ENCODE peak calls at places on chromosomes 7 and 10, in four cellular contexts. L is RWPE1, X is brain microvascular endothelial cell, C is PC-3. H is an unnamed sample.

GRCh38 chr10:1379601-1380000 is 323.4 kb downstream of the WDR37 start:
- DNase-seq in C (no peak), L (no peak), X (no peak), H (no peak)

GRCh38 chr7:82291931-82292330 is 151.6 kb downstream of the CACNA2D1 start:
- DNase-seq in C (peak), L (no peak), X (no peak), H (no peak)

GRCh38 chr7:157483971-157484410 is 147.2 kb downstream of the DNAJB6 start:
- DNase-seq in X (no peak), C (no peak), L (no peak), H (no peak)

GRCh38 chr10:29807407-29807806 is 172.6 kb upstream of the SVIL start:
- DNase-seq in L (peak), C (peak), X (peak), H (peak)

GRCh38 chr10:1048349-1048731 is 579 bp downstream of the IDI1 start:
- DNase-seq in L (no peak), C (peak), X (no peak), H (peak)

GRCh38 chr10:66931340-66931948 is 5.6 kb downstream of the LRRTM3 start:
- DNase-seq in C (peak), L (peak), X (peak), H (peak)

GRCh38 chr7:98278936-98279335 is 2.5 kb upstream of the BRI3 start:
- DNase-seq in L (no peak), C (no peak), X (no peak), H (no peak)

GRCh38 chr7:29835718-29836117 is 29.4 kb downstream of the WIPF3 start:
- DNase-seq in C (no peak), L (no peak), X (no peak), H (no peak)

GRCh38 chr10:59675812-59676211 is 33.8 kb downstream of the SLC16A9 start:
- DNase-seq in C (peak), L (no peak), X (no peak), H (peak)

GRCh38 chr10:17910144-17910789 is 41.5 kb upstream of the SLC39A12 start:
- DNase-seq in L (peak), C (peak), X (peak), H (peak)

GRCh38 chr10:89183571-89183970 is 23.5 kb downstream of the CH25H start:
- DNase-seq in X (no peak), C (no peak), L (no peak), H (no peak)

GRCh38 chr10:80284522-80284921 is 4.9 kb downstream of the MAT1A start:
- DNase-seq in X (no peak), C (no peak), L (no peak), H (no peak)

GRCh38 chr7:151537818-151538561 is 18.3 kb upstream of the RHEB start:
- DNase-seq in X (no peak), L (no peak), C (no peak), H (no peak)

GRCh38 chr7:36788814-36789470 is 64.6 kb upstream of the AOAH start:
- DNase-seq in L (no peak), C (no peak), X (no peak), H (no peak)

GRCh38 chr7:2175091-2175490 is 57.7 kb downstream of the MAD1L1 start:
- DNase-seq in C (no peak), X (peak), L (no peak), H (no peak)

GRCh38 chr10:100232101-100232500 is 2.7 kb upstream of the CHUK start:
- DNase-seq in L (no peak), X (no peak), C (no peak), H (no peak)

GRCh38 chr10:112140110-112140755 is 43.3 kb downstream of the GPAM start:
- DNase-seq in C (peak), L (peak), X (peak), H (peak)

GRCh38 chr10:118754132-118754555 is 626 bp downstream of the CACUL1 start:
- DNase-seq in L (peak), C (peak), X (peak), H (peak)

GRCh38 chr10:520402-520787 is 169.1 kb downstream of the DIP2C start:
- DNase-seq in X (no peak), C (no peak), L (peak), H (peak)

GRCh38 chr10:6701289-6701688 is 121.2 kb upstream of the PRKCQ start:
- DNase-seq in C (no peak), L (peak), X (no peak), H (no peak)
- TF ChIP-seq CTCF in C (peak), L (no peak), X (peak), H (peak)

DNA sequence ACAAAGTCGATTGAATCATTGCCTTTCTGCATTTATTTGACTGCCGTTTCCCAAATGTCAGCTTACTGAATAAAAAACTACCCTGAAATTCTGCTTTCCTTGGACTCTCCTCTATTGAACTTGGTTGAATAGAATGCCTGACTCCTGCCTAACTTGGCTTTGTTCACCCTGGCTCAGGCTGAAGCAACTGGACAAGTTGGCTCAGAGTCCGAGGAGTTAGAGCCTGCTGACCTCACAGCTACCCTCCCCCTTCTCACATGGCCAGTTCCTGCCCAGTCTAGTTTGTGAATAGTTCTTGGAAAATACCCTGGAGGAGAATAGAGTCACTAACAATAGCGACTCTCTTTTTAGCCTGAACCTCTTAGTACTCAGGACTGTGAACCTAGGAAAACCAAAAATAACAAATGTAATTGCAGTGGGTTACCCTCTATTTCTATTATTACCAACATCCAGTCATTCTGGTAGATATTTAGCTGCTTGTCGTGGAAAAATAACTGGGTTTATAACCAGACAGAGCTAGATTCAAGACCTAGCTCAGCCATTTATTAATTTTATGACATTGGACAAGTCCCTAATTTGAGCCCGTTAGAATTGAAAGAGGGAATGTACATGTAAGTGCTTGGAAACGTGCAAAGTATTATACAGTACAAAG is 17.3 kb upstream of the NRBF2 start:
- DNase-seq in C (peak), L (peak), X (peak), H (peak)
- TF ChIP-seq CTCF in C (no peak), L (no peak), X (no peak), H (no peak)

DNA sequence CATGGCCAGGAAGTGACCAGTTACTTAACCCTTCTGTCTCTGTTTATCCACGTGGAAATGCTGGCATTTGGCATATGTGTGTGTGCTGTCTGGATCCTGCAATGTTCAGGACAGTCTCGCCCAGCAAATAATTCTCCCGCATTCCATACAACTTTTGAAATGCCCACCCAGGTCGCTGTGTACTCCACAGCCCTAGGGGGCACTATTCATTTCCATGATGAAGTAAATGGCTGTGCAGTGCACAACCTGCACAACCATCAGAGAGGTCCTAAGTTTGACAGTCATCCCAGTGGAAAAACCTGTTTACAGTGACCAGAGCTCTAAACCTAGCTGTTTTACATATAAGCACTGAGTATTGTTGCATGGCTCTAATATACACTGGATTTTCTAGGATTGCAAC is 38.1 kb downstream of the ZNF503 start:
- DNase-seq in C (peak), X (no peak), L (no peak), H (no peak)
- TF ChIP-seq CTCF in C (peak), X (no peak), L (no peak), H (no peak)

GRCh38 chr7:93097388-93097787 is 20.4 kb downstream of the SAMD9 start:
- DNase-seq in X (no peak), L (no peak), C (no peak), H (no peak)

GRCh38 chr7:93092757-93093370 is 24.9 kb downstream of the SAMD9 start:
- DNase-seq in C (peak), L (no peak), X (peak), H (peak)
- TF ChIP-seq CTCF in C (peak), L (no peak), X (peak), H (peak)

DNA sequence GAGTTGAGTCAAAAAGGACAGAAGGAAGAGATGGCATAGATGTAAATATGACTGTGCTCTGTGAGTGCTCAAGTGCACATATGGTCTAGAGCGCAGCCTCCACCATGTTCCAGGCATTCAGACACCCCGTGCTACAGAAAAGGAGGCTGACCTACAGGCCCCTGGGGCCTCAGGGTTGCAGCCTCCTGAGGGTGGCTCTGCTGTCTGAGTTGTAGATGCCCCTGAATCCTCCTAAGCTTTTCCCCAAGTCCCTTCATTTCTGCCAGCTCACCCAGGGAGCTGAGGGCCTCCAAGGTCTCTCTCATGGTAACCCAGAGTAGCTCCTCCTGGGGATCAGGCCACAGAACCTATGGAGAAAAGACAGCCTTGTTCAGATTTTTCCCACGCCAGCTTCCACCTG is 2.7 kb downstream of the ZNF467 start:
- DNase-seq in C (no peak), L (no peak), X (no peak), H (no peak)
- TF ChIP-seq CTCF in C (no peak), L (no peak), X (no peak), H (no peak)

H was measured in MCF 10A.